ENCODE peak calls at places on chromosomes 4 and X, in four cellular contexts. G is stomach, V is A549, Q is sigmoid colon. K is an unnamed sample.
A peak's percentile ranks its signal among the peaks of the same experiment; 100 is the strongest.

GRCh38 chr4:101451086-101451485 is 103.8 kb upstream of the PPP3CA start:
- DNase-seq in G (no peak), V (no peak), Q (no peak), K (no peak)

GRCh38 chr4:71322425-71322824 is 16.4 kb upstream of the SLC4A4 start:
- DNase-seq in G (no peak), V (no peak), Q (no peak), K (no peak)

GRCh38 chr4:156158747-156159146 is 205.1 kb upstream of the CTSO start:
- DNase-seq in G (no peak), V (no peak), Q (no peak), K (no peak)

GRCh38 chr4:5500165-5500564 is 208.2 kb downstream of the EVC2 start:
- DNase-seq in G (no peak), V (peak; percentile 32), Q (no peak), K (no peak)

GRCh38 chrX:72121381-72121780 is 10.3 kb downstream of the RTL5 start:
- DNase-seq in G (peak; percentile 49), V (no peak), Q (peak; percentile 87), K (no peak)

GRCh38 chr4:53040459-53040815 is 178.3 kb downstream of the RASL11B start:
- DNase-seq in G (no peak), V (no peak), Q (no peak), K (no peak)

GRCh38 chrX:24113161-24113560 is 36.4 kb upstream of the ZFX start:
- DNase-seq in G (no peak), V (no peak), Q (no peak), K (no peak)

GRCh38 chr4:169117591-169118081 is 107.6 kb upstream of the CBR4 start:
- DNase-seq in G (no peak), V (no peak), Q (no peak), K (no peak)

GRCh38 chr4:14084598-14084997 is 457.1 kb upstream of the BOD1L1 start:
- DNase-seq in G (no peak), V (no peak), Q (no peak), K (no peak)

GRCh38 chrX:11408783-11409182 is 115.6 kb downstream of the AMELX start:
- DNase-seq in G (no peak), V (no peak), Q (no peak), K (no peak)

GRCh38 chr4:3766207-3766790 is at the start of gene ADRA2C:
- DNase-seq in G (no peak), V (peak; percentile 33), Q (no peak), K (no peak)

GRCh38 chr4:139857021-139857420 is 191.4 kb downstream of the MGST2 start:
- DNase-seq in G (no peak), V (no peak), Q (no peak), K (no peak)

GRCh38 chr4:122341906-122342305 is 36.9 kb upstream of the ADAD1 start:
- DNase-seq in G (no peak), V (peak; percentile 48), Q (no peak), K (no peak)

GRCh38 chrX:12767856-12768255 is 23.4 kb upstream of the PRPS2 start:
- DNase-seq in G (no peak), V (no peak), Q (no peak), K (no peak)

GRCh38 chrX:45735571-45735970 is 534.9 kb upstream of the DIPK2B start:
- DNase-seq in G (no peak), V (no peak), Q (no peak), K (no peak)

GRCh38 chr4:76990288-76991080 is 40.9 kb downstream of the SEPTIN11 start:
- DNase-seq in G (no peak), V (no peak), Q (no peak), K (no peak)

GRCh38 chr4:126446917-126447316 is 1132.2 kb downstream of the FAT4 start:
- DNase-seq in G (no peak), V (no peak), Q (no peak), K (no peak)

GRCh38 chr4:100114909-100115308 is 75.4 kb downstream of the DDIT4L start:
- DNase-seq in G (no peak), V (no peak), Q (no peak), K (no peak)

GRCh38 chrX:9856596-9856995 is 70.4 kb downstream of the SHROOM2 start:
- DNase-seq in G (no peak), V (no peak), Q (peak; percentile 15), K (no peak)

GRCh38 chr4:155692361-155692760 is 25.7 kb downstream of the GUCY1A1 start:
- DNase-seq in G (no peak), V (no peak), Q (no peak), K (no peak)

GRCh38 chr4:7394184-7394575 is 40.5 kb downstream of the PSAPL1 start:
- DNase-seq in G (no peak), V (no peak), Q (no peak), K (no peak)

GRCh38 chrX:123336666-123337065 is 152.6 kb downstream of the GRIA3 start:
- DNase-seq in G (no peak), V (no peak), Q (no peak), K (no peak)

GRCh38 chrX:41192880-41193279 is 107.6 kb downstream of the USP9X start:
- DNase-seq in G (no peak), V (no peak), Q (no peak), K (no peak)

GRCh38 chr4:2834001-2834921 is 9.4 kb upstream of the ADD1 start:
- DNase-seq in G (peak; percentile 21), V (no peak), Q (peak; percentile 56), K (peak; percentile 28)

GRCh38 chr4:85778809-85779124 is 303.8 kb downstream of the ARHGAP24 start:
- DNase-seq in G (no peak), V (no peak), Q (no peak), K (no peak)

GRCh38 chr4:190016369-190017289 is 10.4 kb downstream of the FRG2 start:
- DNase-seq in G (no peak), V (no peak), Q (no peak), K (no peak)

GRCh38 chr4:150337709-150338108 is 244.2 kb upstream of the MAB21L2 start:
- DNase-seq in G (no peak), V (no peak), Q (no peak), K (no peak)

GRCh38 chr4:142917678-142918077 is 71.6 kb upstream of the INPP4B start:
- DNase-seq in G (no peak), V (peak; percentile 12), Q (no peak), K (no peak)

GRCh38 chr4:128648021-128648420 is 161.5 kb upstream of the JADE1 start:
- DNase-seq in G (no peak), V (no peak), Q (no peak), K (no peak)

GRCh38 chr4:13483142-13484044 is 747 bp downstream of the RAB28 start:
- DNase-seq in G (peak; percentile 39), V (peak; percentile 41), Q (peak; percentile 85), K (no peak)

GRCh38 chrX:140502491-140503229 is 2.2 kb downstream of the SOX3 start:
- DNase-seq in G (no peak), V (no peak), Q (no peak), K (no peak)
- H3K4me1 ChIP-seq in G (peaks cover 35% of the 10 kb centered on the region), V (no peaks in the 10 kb centered on the region), Q (peaks cover 35% of the 10 kb centered on the region), K (no peaks in the 10 kb centered on the region)

DNA sequence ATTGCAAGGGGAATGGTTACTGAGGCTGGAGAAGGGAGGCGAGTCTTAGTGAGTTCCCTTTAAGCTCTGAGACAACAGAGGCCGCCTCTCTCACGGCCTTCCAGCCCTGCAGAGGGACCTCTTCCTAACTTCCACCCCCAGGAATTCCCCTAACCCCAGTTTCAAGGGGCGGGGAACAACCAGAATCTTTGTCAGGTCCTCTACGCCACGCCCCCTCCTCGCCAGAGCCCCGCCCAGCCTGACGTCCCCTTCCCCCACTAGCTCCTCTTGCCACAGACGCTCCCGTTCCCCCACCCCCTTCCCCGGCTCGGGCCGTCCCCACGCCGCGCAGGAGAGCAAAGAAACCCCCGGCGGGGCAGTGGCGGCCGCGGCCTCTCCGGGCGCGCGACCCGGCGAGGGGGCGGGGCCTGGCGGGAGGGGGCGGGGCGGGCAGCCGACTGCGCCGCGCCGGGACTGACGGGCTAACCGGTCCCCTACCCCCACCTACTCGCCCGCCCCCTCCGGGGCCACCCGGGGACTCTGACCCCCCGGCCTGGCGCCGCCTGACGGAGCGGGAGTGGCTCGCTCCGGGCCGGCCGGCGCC is 12.2 kb upstream of the TMEM156 start:
- DNase-seq in G (peak; percentile 87), V (peak; percentile 95), Q (peak; percentile 97), K (peak; percentile 95)
- TF ChIP-seq EP300 in G (no peak), V (no peak), Q (no peak), K (no peak)

DNA sequence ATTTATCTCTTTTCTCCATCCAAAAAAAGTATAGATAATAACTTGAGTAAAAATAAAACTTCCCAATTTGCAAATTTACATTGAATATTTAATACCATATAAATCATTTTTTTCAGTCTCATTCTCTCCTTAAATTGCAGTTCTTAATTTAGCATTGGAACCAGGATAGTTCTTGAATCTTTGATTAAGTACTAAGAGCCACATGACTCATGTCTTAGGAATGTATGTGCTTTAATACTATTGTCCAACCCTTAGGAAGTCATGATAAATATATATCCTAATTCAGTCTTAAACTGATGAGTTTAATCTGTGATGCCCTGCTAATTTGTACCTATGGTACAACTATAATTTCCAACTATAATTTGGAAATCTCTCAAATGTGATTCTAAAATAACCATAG is 169.8 kb downstream of the PDHA2 start:
- DNase-seq in G (no peak), V (no peak), Q (no peak), K (no peak)
- TF ChIP-seq CTCF in G (no peak), V (no peak), Q (no peak), K (no peak)

GRCh38 chr4:185119927-185120630 is 23.0 kb upstream of the SLC25A4 start:
- DNase-seq in G (no peak), V (no peak), Q (no peak), K (no peak)

GRCh38 chr4:185127021-185127925 is 15.8 kb upstream of the SLC25A4 start:
- DNase-seq in G (no peak), V (peak; percentile 28), Q (no peak), K (peak; percentile 41)

GRCh38 chr4:185122681-185123345 is 20.3 kb upstream of the SLC25A4 start:
- DNase-seq in G (no peak), V (no peak), Q (no peak), K (no peak)

GRCh38 chr4:185120631-185120946 is 22.5 kb upstream of the SLC25A4 start:
- DNase-seq in G (no peak), V (no peak), Q (no peak), K (no peak)

GRCh38 chr4:185123479-185123878 is 19.6 kb upstream of the SLC25A4 start:
- DNase-seq in G (no peak), V (no peak), Q (no peak), K (no peak)
- H3K4me1 ChIP-seq in G (peaks cover 18% of the 10 kb centered on the region), V (no peaks in the 10 kb centered on the region), Q (peaks cover 15% of the 10 kb centered on the region), K (peaks cover 2% of the 10 kb centered on the region)

GRCh38 chr4:80219301-80220025 is 22.2 kb downstream of the PRDM8 start:
- DNase-seq in G (no peak), V (no peak), Q (no peak), K (no peak)
- TF ChIP-seq EP300 in G (no peak), V (no peak), Q (no peak), K (no peak)

DNA sequence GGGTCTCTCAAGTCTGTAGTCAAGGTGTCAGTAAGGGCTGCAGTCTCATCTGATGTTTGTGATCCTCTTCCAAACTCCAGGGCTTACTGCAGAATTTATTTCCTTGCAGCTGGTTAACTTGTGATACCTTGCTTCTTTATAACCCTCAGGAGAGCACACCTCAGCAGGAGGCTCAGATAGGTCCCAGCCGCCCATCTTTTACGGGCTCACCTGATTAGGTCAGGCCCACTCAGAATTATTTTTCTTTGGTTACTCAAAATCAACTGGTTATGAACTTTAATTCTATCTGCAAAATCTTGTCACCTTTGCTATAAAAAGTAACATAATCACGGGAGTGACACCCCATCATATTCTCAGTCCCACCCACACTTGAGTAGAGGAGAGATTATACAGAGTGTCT is 99.9 kb upstream of the BEND4 start:
- DNase-seq in G (no peak), V (no peak), Q (no peak), K (no peak)
- TF ChIP-seq CTCF in G (no peak), V (no peak), Q (no peak), K (no peak)

GRCh38 chr4:65954416-65954815 is 284.1 kb upstream of the EPHA5 start:
- DNase-seq in G (no peak), V (no peak), Q (no peak), K (no peak)
- H3K4me1 ChIP-seq in G (no peaks in the 10 kb centered on the region), V (peaks cover 3% of the 10 kb centered on the region), Q (no peaks in the 10 kb centered on the region), K (no peaks in the 10 kb centered on the region)

K was measured in ovary.